ENCODE peak calls at places on chromosomes 2 and 18, in four cellular contexts. One of them, this sample, is unnamed. For H3K79me2, the result is how much of the 10 kb centered on the place peaks cover.

GRCh38 chr2:174172802-174173355 is 75.5 kb downstream of the OLA1 start:
- DNase-seq in hepatocyte: no peak
- DNase-seq in GM23338: no peak
- DNase-seq in GM23248: no peak
- DNase-seq in this sample: no peak

GRCh38 chr18:70431203-70431624 is 142.4 kb downstream of the SOCS6 start:
- DNase-seq in hepatocyte: peak
- DNase-seq in GM23338: no peak
- DNase-seq in GM23248: peak
- DNase-seq in this sample: no peak

GRCh38 chr2:240309214-240309613 is 126.2 kb upstream of the GPC1 start:
- DNase-seq in hepatocyte: no peak
- DNase-seq in GM23338: no peak
- DNase-seq in GM23248: no peak
- DNase-seq in this sample: no peak

GRCh38 chr18:14912967-14913366 is 165.0 kb downstream of the ANKRD30B start:
- DNase-seq in hepatocyte: no peak
- DNase-seq in GM23338: no peak
- DNase-seq in GM23248: no peak
- DNase-seq in this sample: no peak

GRCh38 chr2:237691200-237691907 is 64.0 kb downstream of the LRRFIP1 start:
- DNase-seq in hepatocyte: peak
- DNase-seq in GM23338: peak
- DNase-seq in GM23248: no peak
- DNase-seq in this sample: peak

GRCh38 chr18:47251289-47252120 is at the start of gene SKOR2:
- DNase-seq in hepatocyte: no peak
- DNase-seq in GM23338: peak
- DNase-seq in GM23248: no peak
- DNase-seq in this sample: no peak

GRCh38 chr18:66495844-66496243 is 108.0 kb downstream of the CDH19 start:
- DNase-seq in hepatocyte: peak
- DNase-seq in GM23338: peak
- DNase-seq in GM23248: no peak
- DNase-seq in this sample: peak

GRCh38 chr2:12244070-12244469 is 472.7 kb upstream of the TRIB2 start:
- DNase-seq in hepatocyte: no peak
- DNase-seq in GM23338: no peak
- DNase-seq in GM23248: peak
- DNase-seq in this sample: peak

GRCh38 chr18:54222922-54223567 is 1.4 kb downstream of the MBD2 start:
- DNase-seq in hepatocyte: peak
- DNase-seq in GM23338: no peak
- DNase-seq in GM23248: no peak
- DNase-seq in this sample: no peak

GRCh38 chr2:20446917-20447436 is at the start of gene RHOB:
- DNase-seq in hepatocyte: peak
- DNase-seq in GM23338: peak
- DNase-seq in GM23248: peak
- DNase-seq in this sample: peak
- TF ChIP-seq EZH2 in hepatocyte: no peak
- TF ChIP-seq EZH2 in GM23338: no peak
- TF ChIP-seq EZH2 in GM23248: no peak
- TF ChIP-seq EZH2 in this sample: no peak

GRCh38 chr18:9924371-9924943 is 10.6 kb downstream of the VAPA start:
- DNase-seq in hepatocyte: no peak
- DNase-seq in GM23338: no peak
- DNase-seq in GM23248: no peak
- DNase-seq in this sample: no peak
- H3K79me2 ChIP-seq in hepatocyte: half or more
- H3K79me2 ChIP-seq in GM23338: half or more
- H3K79me2 ChIP-seq in GM23248: half or more
- H3K79me2 ChIP-seq in this sample: half or more

GRCh38 chr18:31701752-31702151 is 17.4 kb upstream of the B4GALT6 start:
- DNase-seq in hepatocyte: no peak
- DNase-seq in GM23338: no peak
- DNase-seq in GM23248: no peak
- DNase-seq in this sample: no peak

GRCh38 chr18:31695989-31696388 is 11.6 kb upstream of the B4GALT6 start:
- DNase-seq in hepatocyte: no peak
- DNase-seq in GM23338: no peak
- DNase-seq in GM23248: no peak
- DNase-seq in this sample: no peak

GRCh38 chr18:31697351-31698298 is 13.2 kb upstream of the B4GALT6 start:
- DNase-seq in hepatocyte: no peak
- DNase-seq in GM23338: no peak
- DNase-seq in GM23248: no peak
- DNase-seq in this sample: no peak

GRCh38 chr18:31702449-31702848 is 18.1 kb upstream of the B4GALT6 start:
- DNase-seq in hepatocyte: no peak
- DNase-seq in GM23338: no peak
- DNase-seq in GM23248: no peak
- DNase-seq in this sample: no peak

GRCh38 chr18:31700990-31701389 is 16.6 kb upstream of the B4GALT6 start:
- DNase-seq in hepatocyte: no peak
- DNase-seq in GM23338: no peak
- DNase-seq in GM23248: no peak
- DNase-seq in this sample: no peak
- TF ChIP-seq EZH2 in hepatocyte: no peak
- TF ChIP-seq EZH2 in GM23338: no peak
- TF ChIP-seq EZH2 in GM23248: no peak
- TF ChIP-seq EZH2 in this sample: no peak

GRCh38 chr2:63875143-63875542 is 33.4 kb downstream of the UGP2 start:
- DNase-seq in hepatocyte: no peak
- DNase-seq in GM23338: no peak
- DNase-seq in GM23248: peak
- DNase-seq in this sample: peak
- H3K79me2 ChIP-seq in hepatocyte: under half
- H3K79me2 ChIP-seq in GM23338: half or more
- H3K79me2 ChIP-seq in GM23248: half or more
- H3K79me2 ChIP-seq in this sample: under half

GRCh38 chr2:152546230-152546837 is 170.9 kb downstream of the PRPF40A start:
- DNase-seq in hepatocyte: peak
- DNase-seq in GM23338: no peak
- DNase-seq in GM23248: no peak
- DNase-seq in this sample: no peak
- TF ChIP-seq EZH2 in hepatocyte: no peak
- TF ChIP-seq EZH2 in GM23338: no peak
- TF ChIP-seq EZH2 in GM23248: no peak
- TF ChIP-seq EZH2 in this sample: no peak

GRCh38 chr18:55585586-55586521 is 2.1 kb downstream of the TCF4 start:
- DNase-seq in hepatocyte: no peak
- DNase-seq in GM23338: peak
- DNase-seq in GM23248: peak
- DNase-seq in this sample: no peak
- H3K79me2 ChIP-seq in hepatocyte: half or more
- H3K79me2 ChIP-seq in GM23338: half or more
- H3K79me2 ChIP-seq in GM23248: half or more
- H3K79me2 ChIP-seq in this sample: under half